ENCODE peak calls at places on chromosome 5, in four cellular contexts. C is stimulated activated CD8-positive, alpha-beta memory T cell treated with anti-CD3 and anti-CD28 coated beads, Interleukin-7, amount 100 ng/mL, for 4 hours; H is coronary artery; Y is HTR-8/SVneo. J is an unnamed sample.

GRCh38 chr5:68432682-68433081 is 217.1 kb downstream of the PIK3R1 start:
- DNase-seq in C (peak; percentile 19), H (no peak), Y (no peak), J (no peak)

GRCh38 chr5:150153957-150154617 is 1.6 kb downstream of the PDGFRB start:
- DNase-seq in H (no peak), C (no peak), Y (no peak), J (no peak)

GRCh38 chr5:142246263-142246662 is 78.6 kb downstream of the SPRY4 start:
- DNase-seq in H (peak; percentile 82), Y (peak; percentile 48), C (no peak), J (peak; percentile 19)

GRCh38 chr5:111385970-111386831 is 126.1 kb downstream of the STARD4 start:
- DNase-seq in C (no peak), H (no peak), Y (no peak), J (no peak)

GRCh38 chr5:177545487-177546261 is 8.7 kb downstream of the FAM193B start:
- DNase-seq in H (peak; percentile 84), C (no peak), Y (no peak), J (no peak)

GRCh38 chr5:88452820-88453219 is 184.2 kb upstream of the TMEM161B start:
- DNase-seq in C (no peak), H (no peak), Y (no peak), J (peak; percentile 34)

GRCh38 chr5:30279237-30279636 is 914.2 kb upstream of the CDH6 start:
- DNase-seq in Y (peak; percentile 64), C (no peak), H (no peak), J (peak; percentile 61)

GRCh38 chr5:109451161-109451560 is 41.4 kb upstream of the PJA2 start:
- DNase-seq in Y (no peak), H (no peak), C (no peak), J (no peak)

GRCh38 chr5:93583525-93583798 is 440 bp downstream of the NR2F1 start:
- DNase-seq in C (no peak), Y (no peak), H (no peak), J (no peak)

GRCh38 chr5:42984307-42984706 is 55.8 kb downstream of the ANXA2R start:
- DNase-seq in C (no peak), H (no peak), Y (no peak), J (no peak)

GRCh38 chr5:164597293-164597900 is 1092.0 kb downstream of the MAT2B start:
- DNase-seq in C (no peak), H (no peak), Y (no peak), J (peak; percentile 24)

GRCh38 chr5:115798252-115798651 is 18.2 kb downstream of the CDO1 start:
- DNase-seq in Y (no peak), H (no peak), C (no peak), J (no peak)

GRCh38 chr5:34811691-34812090 is 27.3 kb upstream of the TTC23L start:
- DNase-seq in Y (no peak), C (no peak), H (no peak), J (no peak)

GRCh38 chr5:161167001-161167765 is 315.2 kb upstream of the ATP10B start:
- DNase-seq in C (no peak), Y (no peak), H (no peak), J (no peak)

GRCh38 chr5:127567026-127567768 is 49.8 kb downstream of the PRRC1 start:
- DNase-seq in H (no peak), Y (no peak), C (no peak), J (no peak)

GRCh38 chr5:101278011-101278687 is 375.1 kb upstream of the ST8SIA4 start:
- DNase-seq in C (no peak), H (no peak), Y (no peak), J (peak; percentile 20)

GRCh38 chr5:76808142-76808691 is 10.6 kb upstream of the F2RL1 start:
- DNase-seq in Y (no peak), H (no peak), C (no peak), J (no peak)

GRCh38 chr5:131974956-131975726 is 29.7 kb upstream of the MEIKIN start:
- DNase-seq in H (peak; percentile 54), Y (no peak), C (no peak), J (no peak)

GRCh38 chr5:64100203-64100602 is 65.4 kb upstream of the RNF180 start:
- DNase-seq in H (no peak), Y (no peak), C (no peak), J (no peak)

GRCh38 chr5:53613036-53613435 is 52.6 kb downstream of the NDUFS4 start:
- DNase-seq in Y (no peak), H (no peak), C (no peak), J (no peak)

GRCh38 chr5:166165600-166165999 is 2125.8 kb upstream of the WWC1 start:
- DNase-seq in H (no peak), Y (no peak), C (no peak), J (peak; percentile 1)